ENCODE peak calls at places on chromosomes 3 and 15, in ten cellular contexts. P, F, K, O, Q, I, H, C, S and Z are unnamed samples.

GRCh38 chr3:100984257-100984772 is 8.9 kb downstream of the ABI3BP start:
- DNase-seq in P (no peak), F (no peak), K (no peak), O (no peak), Q (no peak), I (no peak), H (no peak), C (no peak), S (no peak), Z (no peak)

GRCh38 chr3:167723872-167724271 is 10.8 kb downstream of the PDCD10 start:
- DNase-seq in P (no peak), F (no peak), K (no peak), O (no peak), Q (no peak), I (peak; percentile 22), H (no peak), C (no peak), S (no peak), Z (no peak)

GRCh38 chr3:163622384-163622783 is 1455.9 kb downstream of the SI start:
- DNase-seq in P (no peak), F (no peak), K (no peak), O (no peak), Q (no peak), I (no peak), H (no peak), C (no peak), S (peak; percentile 43), Z (no peak)

GRCh38 chr3:121482651-121483050 is 63.1 kb downstream of the POLQ start:
- DNase-seq in P (peak; percentile 33), F (no peak), K (no peak), O (no peak), Q (no peak), I (peak; percentile 49), H (peak; percentile 91), C (no peak), S (no peak), Z (no peak)

GRCh38 chr15:38598749-38599148 is 34.1 kb upstream of the RASGRP1 start:
- DNase-seq in P (no peak), F (no peak), K (no peak), O (no peak), Q (no peak), I (no peak), H (no peak), C (no peak), S (no peak), Z (no peak)

GRCh38 chr15:49978171-49978570 is 140.9 kb downstream of the ATP8B4 start:
- DNase-seq in P (no peak), F (no peak), K (no peak), O (no peak), Q (no peak), I (no peak), H (no peak), C (no peak), S (no peak), Z (no peak)

GRCh38 chr3:195790891-195791290 is 20.8 kb downstream of the MUC4 start:
- DNase-seq in P (no peak), F (no peak), K (no peak), O (no peak), Q (no peak), I (no peak), H (no peak), C (no peak), S (no peak), Z (no peak)

GRCh38 chr3:25397150-25397549 is 30.9 kb upstream of the RARB start:
- DNase-seq in P (no peak), F (no peak), K (no peak), O (no peak), Q (no peak), I (no peak), H (no peak), C (no peak), S (no peak), Z (no peak)

GRCh38 chr3:21920431-21920830 is 169.4 kb upstream of the ZNF385D start:
- DNase-seq in P (no peak), F (no peak), K (no peak), O (no peak), Q (no peak), I (no peak), H (peak; percentile 94), C (no peak), S (no peak), Z (no peak)

GRCh38 chr15:90174140-90174891 is 26.8 kb upstream of the SEMA4B start:
- DNase-seq in P (no peak), F (peak; percentile 87), K (peak; percentile 84), O (peak; percentile 89), Q (peak; percentile 97), I (peak; percentile 43), H (no peak), C (peak; percentile 88), S (no peak), Z (peak; percentile 68)

GRCh38 chr3:75089831-75090230 is 475.4 kb upstream of the CNTN3 start:
- DNase-seq in P (no peak), F (no peak), K (no peak), O (no peak), Q (no peak), I (no peak), H (no peak), C (no peak), S (no peak), Z (no peak)

GRCh38 chr15:48191574-48192225 is at the start of gene CTXN2:
- DNase-seq in P (no peak), F (no peak), K (no peak), O (no peak), Q (no peak), I (no peak), H (no peak), C (no peak), S (no peak), Z (no peak)

GRCh38 chr3:163632677-163633076 is 1445.6 kb downstream of the SI start:
- DNase-seq in P (no peak), F (no peak), K (no peak), O (no peak), Q (no peak), I (no peak), H (no peak), C (no peak), S (no peak), Z (no peak)

GRCh38 chr15:101773496-101774100 is 29.7 kb upstream of the OR4F6 start:
- DNase-seq in P (no peak), F (no peak), K (no peak), O (no peak), Q (no peak), I (no peak), H (no peak), C (no peak), S (peak; percentile 9), Z (no peak)

DNA sequence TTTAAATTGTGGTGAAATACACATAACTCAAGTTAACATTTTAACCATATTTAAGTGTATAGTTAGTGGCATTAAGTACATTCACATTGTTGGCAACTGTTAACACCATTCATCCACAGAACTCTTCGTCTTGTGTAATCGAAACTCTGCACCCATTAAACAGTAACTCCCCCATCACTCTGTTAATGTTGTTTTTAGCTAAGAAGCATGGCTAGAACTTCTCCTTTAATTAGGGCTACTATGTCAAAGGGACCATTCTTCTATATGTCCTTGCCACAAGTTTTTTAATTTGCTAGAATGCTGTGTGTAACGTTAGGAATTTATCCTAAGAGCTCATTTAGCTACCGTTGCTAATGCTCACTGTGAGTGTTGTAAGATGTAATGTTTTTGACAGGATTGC is 60.6 kb downstream of the MAP2K5 start:
- DNase-seq in P (no peak), F (no peak), K (no peak), O (no peak), Q (no peak), I (no peak), H (no peak), C (no peak), S (no peak), Z (no peak)
- TF ChIP-seq POLR2A in P (no peak), F (no peak), K (no peak), O (no peak), Q (no peak), I (no peak), H (no peak), C (no peak), S (no peak), Z (no peak)

GRCh38 chr3:125142418-125142778 is 70.2 kb downstream of the SLC12A8 start:
- DNase-seq in P (no peak), F (no peak), K (no peak), O (no peak), Q (no peak), I (no peak), H (no peak), C (no peak), S (no peak), Z (no peak)
- H3K4me3 ChIP-seq in P (no peak overlapping the region), F (no peak overlapping the region), K (no peak overlapping the region), O (no peak overlapping the region), Q (no peak overlapping the region), I (no peak overlapping the region), H (no peak overlapping the region), C (no peak overlapping the region), S (no peak overlapping the region), Z (no peak overlapping the region)

GRCh38 chr3:124235446-124235845 is 243.5 kb upstream of the ROPN1 start:
- DNase-seq in P (no peak), F (no peak), K (no peak), O (no peak), Q (no peak), I (no peak), H (no peak), C (no peak), S (no peak), Z (no peak)
- H3K27ac ChIP-seq in P (no peak overlapping the region), F (no peak overlapping the region), K (no peak overlapping the region), O (peak overlapping the region; percentile 24), Q (no peak overlapping the region), I (no peak overlapping the region), H (no peak overlapping the region), C (no peak overlapping the region), S (no peak overlapping the region), Z (no peak overlapping the region)

GRCh38 chr3:57692404-57693191 is at the start of gene DENND6A:
- DNase-seq in P (peak; percentile 84), F (peak; percentile 95), K (peak; percentile 96), O (peak; percentile 96), Q (peak; percentile 95), I (peak; percentile 94), H (peak; percentile 86), C (peak; percentile 93), S (peak; percentile 87), Z (peak; percentile 97)
- TF ChIP-seq POLR2A in P (peak; percentile 69), F (peak; percentile 99), K (peak; percentile 91), O (peak; percentile 95), Q (peak; percentile 70), I (peak; percentile 93), H (peak; percentile 80), C (peak; percentile 99), S (peak; percentile 89), Z (peak; percentile 94)

DNA sequence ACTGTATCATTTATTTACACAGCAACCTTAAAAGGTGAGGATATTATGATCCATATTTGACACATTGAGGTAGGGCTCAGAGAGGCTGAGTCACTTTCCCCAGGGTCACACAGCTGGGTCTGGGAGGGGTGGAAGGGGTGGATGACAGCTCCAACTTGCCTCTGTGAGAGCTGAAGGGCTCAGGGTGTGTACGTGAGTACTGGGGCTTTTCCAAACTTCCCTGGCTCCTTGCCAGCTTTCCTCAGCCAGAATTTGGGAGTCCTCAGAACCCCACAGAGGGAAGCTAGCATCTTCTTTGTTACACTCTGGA is 58.3 kb upstream of the SLC6A11 start:
- DNase-seq in P (no peak), F (no peak), K (no peak), O (no peak), Q (no peak), I (no peak), H (no peak), C (no peak), S (no peak), Z (no peak)
- H3K4me3 ChIP-seq in P (no peak overlapping the region), F (no peak overlapping the region), K (no peak overlapping the region), O (no peak overlapping the region), Q (no peak overlapping the region), I (no peak overlapping the region), H (no peak overlapping the region), C (no peak overlapping the region), S (no peak overlapping the region), Z (no peak overlapping the region)